ENCODE peak calls at places on chromosomes 2 and 18, in five cellular contexts. N is GM13976, F is CD14-positive monocyte, B is adrenal gland, S is brain microvascular endothelial cell. D is an unnamed sample.

GRCh38 chr2:151774506-151774905 is 40.2 kb upstream of the NEB start:
- DNase-seq in S (no peak), F (no peak), B (no peak), N (no peak), D (no peak)

GRCh38 chr2:78999410-78999809 is 26.1 kb upstream of the REG3G start:
- DNase-seq in N (no peak), B (no peak), S (no peak), F (no peak), D (no peak)

GRCh38 chr2:233463586-233463985 is 103.0 kb downstream of the USP40 start:
- DNase-seq in F (peak), B (no peak), N (no peak), S (no peak), D (no peak)

GRCh38 chr2:167752734-167753133 is 494.7 kb downstream of the STK39 start:
- DNase-seq in F (no peak), N (no peak), B (no peak), S (no peak), D (no peak)

GRCh38 chr18:36757081-36757480 is 71.7 kb downstream of the TPGS2 start:
- DNase-seq in B (no peak), F (no peak), N (peak), S (peak), D (no peak)

GRCh38 chr2:142270291-142270690 is 139.5 kb upstream of the LRP1B start:
- DNase-seq in B (no peak), F (no peak), N (no peak), S (no peak), D (no peak)

GRCh38 chr2:52368141-52368540 is 1336.2 kb upstream of the NRXN1 start:
- DNase-seq in F (no peak), B (no peak), S (no peak), N (no peak), D (no peak)

GRCh38 chr18:26549103-26549485 is 741 bp upstream of the KCTD1 start:
- DNase-seq in F (no peak), S (no peak), N (peak), B (no peak), D (peak)

GRCh38 chr2:177164131-177164530 is 48.5 kb upstream of the HNRNPA3 start:
- DNase-seq in N (no peak), B (no peak), F (no peak), S (no peak), D (no peak)

GRCh38 chr2:227207573-227207972 is 43.1 kb downstream of the COL4A3 start:
- DNase-seq in S (no peak), B (no peak), N (no peak), F (no peak), D (no peak)

GRCh38 chr2:68645523-68645922 is 2.1 kb downstream of the PROKR1 start:
- DNase-seq in F (no peak), N (no peak), B (no peak), S (no peak), D (peak)

GRCh38 chr18:37452697-37453385 is 112.8 kb downstream of the CELF4 start:
- DNase-seq in F (no peak), S (no peak), B (peak), N (no peak), D (no peak)

GRCh38 chr18:54679318-54680149 is 88.5 kb downstream of the DYNAP start:
- DNase-seq in S (peak), F (no peak), B (no peak), N (peak), D (no peak)

GRCh38 chr2:121519732-121520640 is 10.7 kb upstream of the RNU4ATAC start:
- DNase-seq in B (no peak), S (no peak), N (no peak), F (no peak), D (no peak)

GRCh38 chr2:23769364-23769763 is 157.6 kb downstream of the ATAD2B start:
- DNase-seq in F (no peak), N (no peak), S (no peak), B (no peak), D (no peak)

GRCh38 chr2:147110317-147110716 is 734.5 kb upstream of the ACVR2A start:
- DNase-seq in N (no peak), B (no peak), S (no peak), F (no peak), D (no peak)

GRCh38 chr2:174510583-174511189 is 23.9 kb upstream of the GPR155 start:
- DNase-seq in F (no peak), B (no peak), S (no peak), N (no peak), D (no peak)

GRCh38 chr2:124874226-124874625 is 849.1 kb downstream of the CNTNAP5 start:
- DNase-seq in S (no peak), F (no peak), B (no peak), N (no peak), D (no peak)

GRCh38 chr18:56475250-56475649 is 163.1 kb downstream of the TXNL1 start:
- DNase-seq in S (no peak), F (no peak), B (no peak), N (no peak), D (no peak)

DNA sequence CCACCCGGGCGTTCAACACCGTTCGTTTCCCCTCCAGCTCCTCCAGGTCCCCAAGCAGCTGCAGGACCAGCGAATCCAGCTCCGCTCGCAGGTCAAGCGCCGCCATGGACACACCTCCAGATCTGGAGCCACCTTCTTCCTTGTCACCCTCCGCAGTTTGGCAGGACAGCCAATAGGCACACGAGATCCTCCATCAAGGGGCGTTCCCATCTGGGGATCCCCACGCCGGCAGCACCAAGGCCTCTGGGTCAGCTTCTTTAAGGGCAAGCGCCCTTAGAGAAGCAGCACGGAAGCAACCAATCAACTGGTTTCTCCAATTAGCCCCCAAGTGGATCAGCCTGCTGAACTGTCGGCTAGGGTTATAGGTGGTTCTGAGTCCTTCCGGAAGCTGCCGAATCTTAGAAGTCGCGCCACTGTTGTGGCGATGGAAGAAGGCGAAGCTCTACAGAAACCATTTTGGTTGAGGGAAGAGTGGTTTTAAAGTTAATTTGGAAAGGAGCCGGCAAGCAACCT is 621 bp upstream of the IMP4 start:
- DNase-seq in S (peak), B (peak), F (peak), N (peak), D (peak)
- TF ChIP-seq CTCF in S (no peak), B (no peak), F (no peak), N (no peak), D (no peak)

DNA sequence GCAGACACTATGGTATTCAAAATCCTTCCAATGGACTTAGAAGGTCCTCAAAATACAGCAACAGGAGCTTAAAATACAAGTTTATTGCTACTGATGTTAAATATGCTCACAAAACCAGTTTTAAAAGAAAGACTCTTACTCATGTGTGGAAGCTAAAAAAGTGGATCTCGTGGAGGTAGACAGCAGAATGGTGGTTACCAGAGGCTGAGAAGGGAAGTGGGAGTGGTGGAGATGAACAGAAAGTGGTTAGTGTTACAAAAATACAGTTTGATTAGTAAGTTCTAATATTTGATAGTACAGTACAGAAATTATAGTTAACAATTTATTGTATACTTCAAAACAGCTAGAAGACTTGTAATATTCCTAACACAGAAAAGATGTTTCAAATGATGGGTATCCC is 12.1 kb downstream of the ADAM17 start:
- DNase-seq in F (no peak), N (no peak), S (no peak), B (no peak), D (no peak)
- TF ChIP-seq CTCF in F (no peak), N (no peak), S (no peak), B (no peak), D (no peak)

GRCh38 chr2:156319811-156320490 is 12.6 kb downstream of the NR4A2 start:
- DNase-seq in B (peak), S (no peak), F (no peak), N (peak), D (peak)
- TF ChIP-seq CTCF in B (peak), S (peak), F (no peak), N (no peak), D (no peak)

GRCh38 chr2:64643838-64644219 is 9.9 kb downstream of the SERTAD2 start:
- DNase-seq in S (no peak), B (no peak), F (no peak), N (no peak), D (no peak)

GRCh38 chr2:64644240-64645013 is 9.3 kb downstream of the SERTAD2 start:
- DNase-seq in F (peak), B (peak), S (peak), N (peak), D (peak)

GRCh38 chr2:64646007-64646880 is 7.5 kb downstream of the SERTAD2 start:
- DNase-seq in N (no peak), B (peak), F (peak), S (peak), D (peak)

GRCh38 chr2:64641585-64641984 is 12.1 kb downstream of the SERTAD2 start:
- DNase-seq in S (no peak), B (no peak), N (no peak), F (no peak), D (no peak)

GRCh38 chr2:64645014-64645418 is 8.7 kb downstream of the SERTAD2 start:
- DNase-seq in N (no peak), S (peak), F (no peak), B (peak), D (peak)
- TF ChIP-seq CTCF in N (peak), S (peak), F (no peak), B (no peak), D (no peak)

DNA sequence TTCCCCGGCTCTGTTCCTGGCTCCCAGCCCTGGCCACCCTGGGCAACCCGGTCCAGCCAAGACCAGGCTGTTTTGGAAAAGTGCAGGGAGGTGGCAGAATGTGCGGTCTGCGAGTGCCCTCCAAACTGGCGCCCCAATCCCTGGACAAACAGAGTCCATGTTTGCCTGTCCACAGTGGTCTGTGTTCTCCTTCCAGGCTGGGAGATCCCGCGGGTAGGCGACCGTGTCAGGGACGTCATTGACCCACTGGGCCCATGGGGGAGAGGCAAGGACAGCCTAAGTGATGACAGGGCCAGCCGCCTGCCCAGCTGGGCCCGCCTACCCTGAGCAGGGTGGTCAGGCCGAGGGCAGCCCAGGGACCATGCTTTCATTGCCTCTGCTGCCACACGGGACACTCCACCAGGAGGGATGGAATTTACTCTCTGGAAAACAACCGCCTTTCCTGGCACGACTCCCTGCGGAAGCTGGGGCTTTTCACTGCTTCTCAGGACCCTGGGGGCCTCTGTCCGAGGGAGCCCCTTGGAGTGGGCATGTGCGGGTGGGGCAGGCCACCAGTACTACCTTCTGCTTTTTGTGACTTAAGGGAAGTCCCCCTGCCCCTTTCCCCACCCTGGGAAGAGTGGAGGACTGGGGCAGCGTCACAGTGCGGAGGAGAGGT is 20.1 kb downstream of the CYP26B1 start:
- DNase-seq in S (no peak), F (peak), N (no peak), B (no peak), D (no peak)
- TF ChIP-seq CTCF in S (no peak), F (no peak), N (no peak), B (no peak), D (no peak)

GRCh38 chr18:69635482-69635881 is 234.8 kb downstream of the DOK6 start:
- DNase-seq in B (no peak), F (no peak), N (no peak), S (no peak), D (no peak)

GRCh38 chr18:69638056-69638455 is 237.4 kb downstream of the DOK6 start:
- DNase-seq in B (no peak), S (no peak), F (no peak), N (no peak), D (no peak)

GRCh38 chr18:69631281-69631680 is 230.6 kb downstream of the DOK6 start:
- DNase-seq in S (no peak), B (no peak), N (no peak), F (no peak), D (no peak)

GRCh38 chr18:69636529-69637301 is 236.0 kb downstream of the DOK6 start:
- DNase-seq in B (no peak), F (no peak), S (no peak), N (peak), D (peak)
- TF ChIP-seq CTCF in B (no peak), F (no peak), S (peak), N (peak), D (peak)

DNA sequence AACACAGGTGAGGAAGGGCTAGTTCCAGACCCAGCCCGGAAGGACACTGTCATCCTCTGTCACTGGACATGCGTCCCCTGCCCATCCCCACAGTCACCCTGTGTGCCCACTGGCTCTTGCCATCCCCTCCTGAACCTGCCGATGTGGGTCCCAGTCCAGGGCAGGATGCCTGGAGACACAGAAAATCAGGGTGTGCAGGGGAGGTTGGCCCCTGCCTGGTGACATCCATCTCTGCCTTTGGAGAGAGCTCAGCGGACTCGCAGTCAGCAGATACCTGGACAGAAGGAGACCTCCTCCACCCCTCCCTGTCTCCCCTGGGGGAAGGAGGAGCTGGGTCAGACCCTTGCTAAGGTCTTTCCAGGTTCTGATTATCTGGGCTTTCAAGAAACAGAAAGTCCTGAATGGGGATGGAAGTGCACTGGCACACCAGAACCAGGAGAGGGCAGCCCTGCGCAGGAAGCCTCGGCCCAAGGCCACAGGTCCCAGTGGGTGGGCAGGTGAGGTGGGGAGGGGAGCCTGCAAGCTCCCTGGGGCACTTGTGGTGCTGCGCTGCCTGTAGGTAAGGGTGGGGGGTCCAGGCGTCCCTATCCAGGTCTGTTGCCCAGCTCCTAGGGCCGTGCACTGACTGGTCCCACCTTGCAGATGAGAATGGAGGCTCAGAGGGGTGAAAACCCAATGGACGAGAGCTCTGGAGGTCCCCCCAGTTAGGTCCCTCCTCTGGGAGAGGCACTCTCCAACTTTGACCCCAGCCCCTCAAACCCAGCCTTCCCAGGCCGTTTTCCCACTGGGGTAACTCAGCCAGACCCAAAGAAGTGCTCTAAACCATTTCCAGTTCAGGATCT is 9.7 kb upstream of the OTOS start:
- DNase-seq in B (no peak), F (no peak), S (peak), N (peak), D (peak)
- TF ChIP-seq CTCF in B (peak), F (peak), S (peak), N (peak), D (peak)